ENCODE peak calls at places on chromosome 16, in eight cellular contexts. One of them, this sample, is unnamed.

GRCh38 chr16:71460246-71460645 is 1.8 kb downstream of the ZNF23 start:
- DNase-seq in activated naive CD8-positive, alpha-beta T cell treated with anti-CD3 and anti-CD28 coated beads for 36 hours: no peak
- DNase-seq in pons: no peak
- DNase-seq in cardiac muscle cell: no peak
- DNase-seq in non-pigmented ciliary epithelial cell: peak; percentile 55
- DNase-seq in A172: peak; percentile 66
- DNase-seq in Calu3: no peak
- DNase-seq in dorsolateral prefrontal cortex: no peak
- DNase-seq in this sample: peak; percentile 71

GRCh38 chr16:85611205-85611454 is 2.0 kb upstream of the GSE1 start:
- DNase-seq in activated naive CD8-positive, alpha-beta T cell treated with anti-CD3 and anti-CD28 coated beads for 36 hours: no peak
- DNase-seq in pons: no peak
- DNase-seq in cardiac muscle cell: peak; percentile 55
- DNase-seq in non-pigmented ciliary epithelial cell: no peak
- DNase-seq in A172: no peak
- DNase-seq in Calu3: no peak
- DNase-seq in dorsolateral prefrontal cortex: no peak
- DNase-seq in this sample: no peak

GRCh38 chr16:64150193-64150592 is 971.7 kb downstream of the CDH11 start:
- DNase-seq in activated naive CD8-positive, alpha-beta T cell treated with anti-CD3 and anti-CD28 coated beads for 36 hours: no peak
- DNase-seq in pons: no peak
- DNase-seq in cardiac muscle cell: no peak
- DNase-seq in non-pigmented ciliary epithelial cell: no peak
- DNase-seq in A172: no peak
- DNase-seq in Calu3: no peak
- DNase-seq in dorsolateral prefrontal cortex: no peak
- DNase-seq in this sample: peak; percentile 42

GRCh38 chr16:54936979-54937672 is 6.5 kb downstream of the IRX5 start:
- DNase-seq in activated naive CD8-positive, alpha-beta T cell treated with anti-CD3 and anti-CD28 coated beads for 36 hours: no peak
- DNase-seq in pons: peak; percentile 59
- DNase-seq in cardiac muscle cell: peak; percentile 84
- DNase-seq in non-pigmented ciliary epithelial cell: no peak
- DNase-seq in A172: no peak
- DNase-seq in Calu3: no peak
- DNase-seq in dorsolateral prefrontal cortex: no peak
- DNase-seq in this sample: no peak

GRCh38 chr16:85947511-85948509 is 48.8 kb downstream of the IRF8 start:
- DNase-seq in activated naive CD8-positive, alpha-beta T cell treated with anti-CD3 and anti-CD28 coated beads for 36 hours: peak; percentile 69
- DNase-seq in pons: no peak
- DNase-seq in cardiac muscle cell: no peak
- DNase-seq in non-pigmented ciliary epithelial cell: no peak
- DNase-seq in A172: no peak
- DNase-seq in Calu3: peak; percentile 13
- DNase-seq in dorsolateral prefrontal cortex: no peak
- DNase-seq in this sample: no peak

GRCh38 chr16:15445450-15445849 is 11.1 kb downstream of the BMERB1 start:
- DNase-seq in activated naive CD8-positive, alpha-beta T cell treated with anti-CD3 and anti-CD28 coated beads for 36 hours: no peak
- DNase-seq in pons: no peak
- DNase-seq in cardiac muscle cell: no peak
- DNase-seq in non-pigmented ciliary epithelial cell: no peak
- DNase-seq in A172: no peak
- DNase-seq in Calu3: no peak
- DNase-seq in dorsolateral prefrontal cortex: no peak
- DNase-seq in this sample: no peak

GRCh38 chr16:12502671-12503070 is 301.0 kb downstream of the CPPED1 start:
- DNase-seq in activated naive CD8-positive, alpha-beta T cell treated with anti-CD3 and anti-CD28 coated beads for 36 hours: no peak
- DNase-seq in pons: no peak
- DNase-seq in cardiac muscle cell: no peak
- DNase-seq in non-pigmented ciliary epithelial cell: no peak
- DNase-seq in A172: no peak
- DNase-seq in Calu3: no peak
- DNase-seq in dorsolateral prefrontal cortex: no peak
- DNase-seq in this sample: no peak

GRCh38 chr16:75288181-75288580 is 36.8 kb upstream of the BCAR1 start:
- DNase-seq in activated naive CD8-positive, alpha-beta T cell treated with anti-CD3 and anti-CD28 coated beads for 36 hours: no peak
- DNase-seq in pons: no peak
- DNase-seq in cardiac muscle cell: no peak
- DNase-seq in non-pigmented ciliary epithelial cell: no peak
- DNase-seq in A172: peak; percentile 52
- DNase-seq in Calu3: no peak
- DNase-seq in dorsolateral prefrontal cortex: no peak
- DNase-seq in this sample: no peak

GRCh38 chr16:86072328-86073102 is 173.6 kb downstream of the IRF8 start:
- DNase-seq in activated naive CD8-positive, alpha-beta T cell treated with anti-CD3 and anti-CD28 coated beads for 36 hours: peak; percentile 26
- DNase-seq in pons: peak; percentile 53
- DNase-seq in cardiac muscle cell: peak; percentile 82
- DNase-seq in non-pigmented ciliary epithelial cell: peak; percentile 37
- DNase-seq in A172: peak; percentile 73
- DNase-seq in Calu3: peak; percentile 73
- DNase-seq in dorsolateral prefrontal cortex: peak; percentile 67
- DNase-seq in this sample: peak; percentile 42

GRCh38 chr16:53176434-53176833 is 121.6 kb downstream of the CHD9 start:
- DNase-seq in activated naive CD8-positive, alpha-beta T cell treated with anti-CD3 and anti-CD28 coated beads for 36 hours: no peak
- DNase-seq in pons: no peak
- DNase-seq in cardiac muscle cell: no peak
- DNase-seq in non-pigmented ciliary epithelial cell: no peak
- DNase-seq in A172: no peak
- DNase-seq in Calu3: no peak
- DNase-seq in dorsolateral prefrontal cortex: no peak
- DNase-seq in this sample: no peak

GRCh38 chr16:70789231-70789926 is 11.6 kb downstream of the VAC14 start:
- DNase-seq in activated naive CD8-positive, alpha-beta T cell treated with anti-CD3 and anti-CD28 coated beads for 36 hours: no peak
- DNase-seq in pons: no peak
- DNase-seq in cardiac muscle cell: no peak
- DNase-seq in non-pigmented ciliary epithelial cell: no peak
- DNase-seq in A172: no peak
- DNase-seq in Calu3: no peak
- DNase-seq in dorsolateral prefrontal cortex: no peak
- DNase-seq in this sample: peak; percentile 24

GRCh38 chr16:48347980-48348379 is 37.2 kb downstream of the SIAH1 start:
- DNase-seq in activated naive CD8-positive, alpha-beta T cell treated with anti-CD3 and anti-CD28 coated beads for 36 hours: no peak
- DNase-seq in pons: peak; percentile 45
- DNase-seq in cardiac muscle cell: no peak
- DNase-seq in non-pigmented ciliary epithelial cell: no peak
- DNase-seq in A172: no peak
- DNase-seq in Calu3: no peak
- DNase-seq in dorsolateral prefrontal cortex: peak; percentile 74
- DNase-seq in this sample: no peak

GRCh38 chr16:25007284-25007984 is 7.7 kb downstream of the ARHGAP17 start:
- DNase-seq in activated naive CD8-positive, alpha-beta T cell treated with anti-CD3 and anti-CD28 coated beads for 36 hours: no peak
- DNase-seq in pons: no peak
- DNase-seq in cardiac muscle cell: no peak
- DNase-seq in non-pigmented ciliary epithelial cell: no peak
- DNase-seq in A172: no peak
- DNase-seq in Calu3: no peak
- DNase-seq in dorsolateral prefrontal cortex: no peak
- DNase-seq in this sample: no peak

GRCh38 chr16:74734361-74735161 is 33.9 kb upstream of the MLKL start:
- DNase-seq in activated naive CD8-positive, alpha-beta T cell treated with anti-CD3 and anti-CD28 coated beads for 36 hours: no peak
- DNase-seq in pons: no peak
- DNase-seq in cardiac muscle cell: peak; percentile 41
- DNase-seq in non-pigmented ciliary epithelial cell: no peak
- DNase-seq in A172: no peak
- DNase-seq in Calu3: no peak
- DNase-seq in dorsolateral prefrontal cortex: no peak
- DNase-seq in this sample: no peak

GRCh38 chr16:12680531-12680930 is 123.2 kb downstream of the CPPED1 start:
- DNase-seq in activated naive CD8-positive, alpha-beta T cell treated with anti-CD3 and anti-CD28 coated beads for 36 hours: no peak
- DNase-seq in pons: no peak
- DNase-seq in cardiac muscle cell: no peak
- DNase-seq in non-pigmented ciliary epithelial cell: no peak
- DNase-seq in A172: no peak
- DNase-seq in Calu3: no peak
- DNase-seq in dorsolateral prefrontal cortex: no peak
- DNase-seq in this sample: no peak

GRCh38 chr16:85004587-85005205 is 6.6 kb downstream of the ZDHHC7 start:
- DNase-seq in activated naive CD8-positive, alpha-beta T cell treated with anti-CD3 and anti-CD28 coated beads for 36 hours: no peak
- DNase-seq in pons: no peak
- DNase-seq in cardiac muscle cell: no peak
- DNase-seq in non-pigmented ciliary epithelial cell: peak; percentile 89
- DNase-seq in A172: peak; percentile 85
- DNase-seq in Calu3: no peak
- DNase-seq in dorsolateral prefrontal cortex: no peak
- DNase-seq in this sample: peak; percentile 75

GRCh38 chr16:11302977-11303376 is 21.8 kb upstream of the PRM1 start:
- DNase-seq in activated naive CD8-positive, alpha-beta T cell treated with anti-CD3 and anti-CD28 coated beads for 36 hours: no peak
- DNase-seq in pons: no peak
- DNase-seq in cardiac muscle cell: peak; percentile 27
- DNase-seq in non-pigmented ciliary epithelial cell: no peak
- DNase-seq in A172: no peak
- DNase-seq in Calu3: no peak
- DNase-seq in dorsolateral prefrontal cortex: no peak
- DNase-seq in this sample: no peak

GRCh38 chr16:21663889-21664647 is at the start of gene OTOA:
- DNase-seq in activated naive CD8-positive, alpha-beta T cell treated with anti-CD3 and anti-CD28 coated beads for 36 hours: peak; percentile 33
- DNase-seq in pons: no peak
- DNase-seq in cardiac muscle cell: peak; percentile 18
- DNase-seq in non-pigmented ciliary epithelial cell: no peak
- DNase-seq in A172: no peak
- DNase-seq in Calu3: peak; percentile 13
- DNase-seq in dorsolateral prefrontal cortex: no peak
- DNase-seq in this sample: no peak

GRCh38 chr16:4767872-4768548 is 1.0 kb upstream of the ZNF500 start:
- DNase-seq in activated naive CD8-positive, alpha-beta T cell treated with anti-CD3 and anti-CD28 coated beads for 36 hours: no peak
- DNase-seq in pons: no peak
- DNase-seq in cardiac muscle cell: no peak
- DNase-seq in non-pigmented ciliary epithelial cell: no peak
- DNase-seq in A172: peak; percentile 13
- DNase-seq in Calu3: peak; percentile 52
- DNase-seq in dorsolateral prefrontal cortex: no peak
- DNase-seq in this sample: no peak

GRCh38 chr16:87100306-87101058 is 216.7 kb downstream of the C16orf95 start:
- DNase-seq in activated naive CD8-positive, alpha-beta T cell treated with anti-CD3 and anti-CD28 coated beads for 36 hours: no peak
- DNase-seq in pons: no peak
- DNase-seq in cardiac muscle cell: no peak
- DNase-seq in non-pigmented ciliary epithelial cell: no peak
- DNase-seq in A172: no peak
- DNase-seq in Calu3: no peak
- DNase-seq in dorsolateral prefrontal cortex: no peak
- DNase-seq in this sample: no peak

GRCh38 chr16:85729907-85730465 is 20.9 kb downstream of the C16orf74 start:
- DNase-seq in activated naive CD8-positive, alpha-beta T cell treated with anti-CD3 and anti-CD28 coated beads for 36 hours: no peak
- DNase-seq in pons: no peak
- DNase-seq in cardiac muscle cell: no peak
- DNase-seq in non-pigmented ciliary epithelial cell: no peak
- DNase-seq in A172: no peak
- DNase-seq in Calu3: no peak
- DNase-seq in dorsolateral prefrontal cortex: no peak
- DNase-seq in this sample: no peak

GRCh38 chr16:49548571-49548970 is 175.0 kb downstream of the C16orf78 start:
- DNase-seq in activated naive CD8-positive, alpha-beta T cell treated with anti-CD3 and anti-CD28 coated beads for 36 hours: no peak
- DNase-seq in pons: no peak
- DNase-seq in cardiac muscle cell: no peak
- DNase-seq in non-pigmented ciliary epithelial cell: no peak
- DNase-seq in A172: no peak
- DNase-seq in Calu3: no peak
- DNase-seq in dorsolateral prefrontal cortex: no peak
- DNase-seq in this sample: no peak

GRCh38 chr16:70691223-70692129 is 5.6 kb upstream of the MTSS2 start:
- DNase-seq in activated naive CD8-positive, alpha-beta T cell treated with anti-CD3 and anti-CD28 coated beads for 36 hours: no peak
- DNase-seq in pons: peak; percentile 83
- DNase-seq in cardiac muscle cell: peak; percentile 55
- DNase-seq in non-pigmented ciliary epithelial cell: peak; percentile 50
- DNase-seq in A172: peak; percentile 99
- DNase-seq in Calu3: no peak
- DNase-seq in dorsolateral prefrontal cortex: peak; percentile 95
- DNase-seq in this sample: no peak

GRCh38 chr16:68065716-68066305 is 19.4 kb upstream of the NFATC3 start:
- DNase-seq in activated naive CD8-positive, alpha-beta T cell treated with anti-CD3 and anti-CD28 coated beads for 36 hours: no peak
- DNase-seq in pons: no peak
- DNase-seq in cardiac muscle cell: no peak
- DNase-seq in non-pigmented ciliary epithelial cell: peak; percentile 68
- DNase-seq in A172: peak; percentile 18
- DNase-seq in Calu3: no peak
- DNase-seq in dorsolateral prefrontal cortex: no peak
- DNase-seq in this sample: no peak

GRCh38 chr16:24645739-24646645 is 83.5 kb upstream of the TNRC6A start:
- DNase-seq in activated naive CD8-positive, alpha-beta T cell treated with anti-CD3 and anti-CD28 coated beads for 36 hours: no peak
- DNase-seq in pons: no peak
- DNase-seq in cardiac muscle cell: no peak
- DNase-seq in non-pigmented ciliary epithelial cell: peak; percentile 99
- DNase-seq in A172: peak; percentile 99
- DNase-seq in Calu3: peak; percentile 82
- DNase-seq in dorsolateral prefrontal cortex: no peak
- DNase-seq in this sample: peak; percentile 99

GRCh38 chr16:57960826-57961472 is 10.0 kb downstream of the CNGB1 start:
- DNase-seq in activated naive CD8-positive, alpha-beta T cell treated with anti-CD3 and anti-CD28 coated beads for 36 hours: no peak
- DNase-seq in pons: no peak
- DNase-seq in cardiac muscle cell: no peak
- DNase-seq in non-pigmented ciliary epithelial cell: no peak
- DNase-seq in A172: no peak
- DNase-seq in Calu3: no peak
- DNase-seq in dorsolateral prefrontal cortex: no peak
- DNase-seq in this sample: no peak

GRCh38 chr16:8712589-8713361 is 38.4 kb downstream of the ABAT start:
- DNase-seq in activated naive CD8-positive, alpha-beta T cell treated with anti-CD3 and anti-CD28 coated beads for 36 hours: no peak
- DNase-seq in pons: no peak
- DNase-seq in cardiac muscle cell: no peak
- DNase-seq in non-pigmented ciliary epithelial cell: no peak
- DNase-seq in A172: no peak
- DNase-seq in Calu3: no peak
- DNase-seq in dorsolateral prefrontal cortex: peak; percentile 89
- DNase-seq in this sample: no peak

GRCh38 chr16:25828510-25828909 is 136.8 kb downstream of the HS3ST4 start:
- DNase-seq in activated naive CD8-positive, alpha-beta T cell treated with anti-CD3 and anti-CD28 coated beads for 36 hours: no peak
- DNase-seq in pons: no peak
- DNase-seq in cardiac muscle cell: no peak
- DNase-seq in non-pigmented ciliary epithelial cell: no peak
- DNase-seq in A172: no peak
- DNase-seq in Calu3: no peak
- DNase-seq in dorsolateral prefrontal cortex: no peak
- DNase-seq in this sample: no peak

GRCh38 chr16:81774348-81774747 is 4.7 kb upstream of the PLCG2 start:
- DNase-seq in activated naive CD8-positive, alpha-beta T cell treated with anti-CD3 and anti-CD28 coated beads for 36 hours: no peak
- DNase-seq in pons: no peak
- DNase-seq in cardiac muscle cell: no peak
- DNase-seq in non-pigmented ciliary epithelial cell: no peak
- DNase-seq in A172: no peak
- DNase-seq in Calu3: no peak
- DNase-seq in dorsolateral prefrontal cortex: no peak
- DNase-seq in this sample: no peak

GRCh38 chr16:17377360-17378324 is 93.1 kb downstream of the XYLT1 start:
- DNase-seq in activated naive CD8-positive, alpha-beta T cell treated with anti-CD3 and anti-CD28 coated beads for 36 hours: no peak
- DNase-seq in pons: peak; percentile 69
- DNase-seq in cardiac muscle cell: no peak
- DNase-seq in non-pigmented ciliary epithelial cell: no peak
- DNase-seq in A172: no peak
- DNase-seq in Calu3: no peak
- DNase-seq in dorsolateral prefrontal cortex: no peak
- DNase-seq in this sample: no peak

GRCh38 chr16:54359086-54359485 is 72.5 kb upstream of the IRX3 start:
- DNase-seq in activated naive CD8-positive, alpha-beta T cell treated with anti-CD3 and anti-CD28 coated beads for 36 hours: no peak
- DNase-seq in pons: no peak
- DNase-seq in cardiac muscle cell: no peak
- DNase-seq in non-pigmented ciliary epithelial cell: no peak
- DNase-seq in A172: no peak
- DNase-seq in Calu3: no peak
- DNase-seq in dorsolateral prefrontal cortex: no peak
- DNase-seq in this sample: no peak

GRCh38 chr16:35862242-35862641 is 2402.8 kb downstream of the TP53TG3F start:
- DNase-seq in activated naive CD8-positive, alpha-beta T cell treated with anti-CD3 and anti-CD28 coated beads for 36 hours: no peak
- DNase-seq in pons: no peak
- DNase-seq in cardiac muscle cell: no peak
- DNase-seq in non-pigmented ciliary epithelial cell: no peak
- DNase-seq in A172: no peak
- DNase-seq in Calu3: no peak
- DNase-seq in dorsolateral prefrontal cortex: no peak
- DNase-seq in this sample: no peak

GRCh38 chr16:621526-622105 is 9.2 kb upstream of the WFIKKN1 start:
- DNase-seq in activated naive CD8-positive, alpha-beta T cell treated with anti-CD3 and anti-CD28 coated beads for 36 hours: no peak
- DNase-seq in pons: no peak
- DNase-seq in cardiac muscle cell: no peak
- DNase-seq in non-pigmented ciliary epithelial cell: no peak
- DNase-seq in A172: no peak
- DNase-seq in Calu3: no peak
- DNase-seq in dorsolateral prefrontal cortex: peak; percentile 67
- DNase-seq in this sample: no peak

GRCh38 chr16:87207509-87207908 is 109.7 kb downstream of the C16orf95 start:
- DNase-seq in activated naive CD8-positive, alpha-beta T cell treated with anti-CD3 and anti-CD28 coated beads for 36 hours: no peak
- DNase-seq in pons: no peak
- DNase-seq in cardiac muscle cell: no peak
- DNase-seq in non-pigmented ciliary epithelial cell: no peak
- DNase-seq in A172: peak; percentile 37
- DNase-seq in Calu3: no peak
- DNase-seq in dorsolateral prefrontal cortex: no peak
- DNase-seq in this sample: no peak